ENCODE peak calls at places on chromosome 4, in four cellular contexts. N is hippocampal formation, S is posterior cingulate gyrus, A is germinal center. B is an unnamed sample.
A peak's percentile ranks its signal among the peaks of the same experiment; 100 is the strongest.

GRCh38 chr4:76670631-76671030 is 227.3 kb downstream of the SOWAHB start:
- DNase-seq in S (no peak), N (no peak), A (no peak), B (no peak)

GRCh38 chr4:126977306-126977705 is 655.5 kb upstream of the INTU start:
- DNase-seq in S (no peak), A (no peak), N (no peak), B (no peak)

GRCh38 chr4:128468485-128468989 is 180.9 kb upstream of the PGRMC2 start:
- DNase-seq in N (no peak), A (no peak), S (no peak), B (no peak)

GRCh38 chr4:6469144-6469543 is 3.3 kb downstream of the PPP2R2C start:
- DNase-seq in A (no peak), S (no peak), N (no peak), B (no peak)

GRCh38 chr4:179097741-179098140 is 1655.5 kb upstream of the AGA start:
- DNase-seq in N (no peak), A (no peak), S (no peak), B (no peak)

GRCh38 chr4:184968784-184969201 is 49.5 kb upstream of the HELT start:
- DNase-seq in S (no peak), A (no peak), N (no peak), B (no peak)

GRCh38 chr4:53501561-53501960 is 89.7 kb downstream of the LNX1 start:
- DNase-seq in A (no peak), S (no peak), N (no peak), B (no peak)

GRCh38 chr4:147479817-147480216 is 1.1 kb upstream of the EDNRA start:
- DNase-seq in A (no peak), N (no peak), S (no peak), B (no peak)

GRCh38 chr4:52051615-52052474 is 741 bp downstream of the SPATA18 start:
- DNase-seq in A (peak; percentile 48), S (peak; percentile 45), N (no peak), B (peak; percentile 70)

GRCh38 chr4:182938213-182938645 is 21.0 kb upstream of the DCTD start:
- DNase-seq in N (peak; percentile 59), A (peak; percentile 61), S (peak; percentile 70), B (peak; percentile 75)

GRCh38 chr4:8292388-8293107 is 23.0 kb downstream of the HTRA3 start:
- DNase-seq in N (no peak), S (no peak), A (no peak), B (no peak)

GRCh38 chr4:3783691-3784306 is 17.6 kb downstream of the ADRA2C start:
- DNase-seq in A (no peak), N (no peak), S (peak; percentile 30), B (no peak)

GRCh38 chr4:105061136-105061696 is 85.5 kb upstream of the TET2 start:
- DNase-seq in S (no peak), N (no peak), A (peak; percentile 24), B (peak; percentile 44)

GRCh38 chr4:149552601-149553000 is 263.0 kb downstream of the IQCM start:
- DNase-seq in A (no peak), S (no peak), N (no peak), B (no peak)

GRCh38 chr4:187301923-187302322 is 578.3 kb upstream of the FAT1 start:
- DNase-seq in A (no peak), N (no peak), S (no peak), B (no peak)

GRCh38 chr4:16205298-16206164 is 20.7 kb downstream of the TAPT1 start:
- DNase-seq in A (peak; percentile 53), S (no peak), N (no peak), B (peak; percentile 45)

GRCh38 chr4:7904942-7905341 is 34.7 kb downstream of the AFAP1 start:
- DNase-seq in N (no peak), A (no peak), S (no peak), B (no peak)

GRCh38 chr4:38670939-38671593 is 7.1 kb downstream of the KLF3 start:
- DNase-seq in N (no peak), A (no peak), S (no peak), B (no peak)

GRCh38 chr4:155903453-155903852 is at the start of gene TDO2:
- DNase-seq in N (no peak), A (no peak), S (no peak), B (no peak)

GRCh38 chr4:125359363-125359762 is 44.6 kb downstream of the FAT4 start:
- DNase-seq in N (no peak), A (no peak), S (no peak), B (no peak)

GRCh38 chr4:125085-125820 is 952 bp downstream of the ZNF718 start:
- DNase-seq in A (peak; percentile 13), S (peak; percentile 14), N (no peak), B (peak; percentile 50)